ENCODE peak calls at places on chromosomes 4 and X, in ten cellular contexts. D, B, Q, G, S, U, W, Z, O and R are unnamed samples.

GRCh38 chrX:6778547-6779231 is 243.8 kb upstream of the VCX3A start:
- DNase-seq in S (peak), D (no peak), B (no peak), W (no peak), U (no peak), O (no peak), G (no peak), Q (no peak), Z (no peak), R (no peak)

GRCh38 chrX:55127692-55128091 is 38.9 kb downstream of the PAGE2 start:
- DNase-seq in D (no peak), O (peak), U (no peak), S (no peak), B (no peak), W (no peak), G (no peak), Z (no peak), Q (no peak), R (no peak)

GRCh38 chrX:65601530-65602281 is 65.7 kb upstream of the MSN start:
- DNase-seq in U (peak), W (no peak), B (peak), Z (peak), O (peak), D (peak), Q (peak), S (no peak), G (no peak), R (peak)

GRCh38 chrX:31139966-31140365 is 68.1 kb upstream of the FTHL17 start:
- DNase-seq in U (no peak), Q (no peak), Z (peak), G (no peak), W (no peak), S (no peak), O (no peak), D (no peak), B (no peak), R (no peak)

GRCh38 chrX:52341493-52341892 is 27.3 kb upstream of the XAGE2 start:
- DNase-seq in U (no peak), D (no peak), Q (no peak), O (peak), G (no peak), Z (no peak), W (no peak), B (no peak), S (no peak), R (no peak)

GRCh38 chr4:93066746-93067145 is 761.8 kb upstream of the ATOH1 start:
- DNase-seq in U (no peak), D (no peak), B (no peak), S (no peak), O (peak), Q (no peak), G (no peak), W (no peak), Z (peak), R (no peak)

GRCh38 chrX:118855681-118856310 is 32.2 kb downstream of the ZCCHC12 start:
- DNase-seq in Z (no peak), Q (no peak), O (no peak), W (no peak), U (no peak), G (no peak), S (no peak), B (no peak), D (no peak), R (no peak)

GRCh38 chr4:45944000-45944399 is 179.9 kb downstream of the GABRG1 start:
- DNase-seq in G (no peak), Q (no peak), S (no peak), W (no peak), O (no peak), B (no peak), Z (no peak), U (no peak), D (peak), R (no peak)

GRCh38 chrX:24661292-24661691 is 14.1 kb upstream of the PCYT1B start:
- DNase-seq in S (no peak), U (no peak), O (no peak), Z (no peak), B (no peak), G (no peak), Q (no peak), D (no peak), W (no peak), R (no peak)

GRCh38 chr4:125594203-125594602 is 279.4 kb downstream of the FAT4 start:
- DNase-seq in U (no peak), O (no peak), G (no peak), Q (no peak), D (no peak), Z (no peak), B (no peak), W (no peak), S (no peak), R (no peak)

GRCh38 chrX:141652315-141652714 is 46.2 kb downstream of the SPANXD start:
- DNase-seq in B (no peak), Q (no peak), S (no peak), D (no peak), O (no peak), U (no peak), Z (no peak), G (no peak), W (no peak), R (no peak)

GRCh38 chr4:73870260-73870659 is 1.1 kb downstream of the CXCL1 start:
- DNase-seq in Z (no peak), U (no peak), W (no peak), D (no peak), S (no peak), B (no peak), G (peak), Q (no peak), O (peak), R (no peak)

GRCh38 chr4:41727861-41728570 is 20.5 kb downstream of the PHOX2B start:
- DNase-seq in Z (no peak), D (no peak), Q (no peak), G (no peak), S (no peak), B (no peak), W (no peak), O (no peak), U (no peak), R (no peak)

GRCh38 chrX:135740683-135741149 is 27.3 kb downstream of the CT45A3 start:
- DNase-seq in B (no peak), O (no peak), W (no peak), S (no peak), G (peak), Z (no peak), D (peak), U (no peak), Q (peak), R (no peak)

GRCh38 chr4:184328022-184328736 is 110.5 kb upstream of the ENPP6 start:
- DNase-seq in O (no peak), G (no peak), D (peak), S (no peak), W (no peak), U (peak), Z (no peak), B (no peak), Q (no peak), R (peak)

GRCh38 chrX:2928127-2928582 is 984 bp downstream of the ARSD start:
- DNase-seq in O (no peak), U (no peak), Z (peak), S (peak), Q (peak), D (no peak), G (peak), B (peak), W (peak), R (peak)

GRCh38 chr4:102809691-102810090 is 17.7 kb downstream of the UBE2D3 start:
- DNase-seq in G (no peak), U (no peak), Q (no peak), W (no peak), Z (peak), B (no peak), S (no peak), O (peak), D (no peak), R (no peak)

GRCh38 chr4:147339116-147339515 is 141.8 kb upstream of the EDNRA start:
- DNase-seq in O (peak), Q (no peak), S (no peak), B (no peak), Z (peak), W (no peak), U (no peak), D (no peak), G (no peak), R (no peak)

GRCh38 chrX:30530591-30530990 is 47.0 kb downstream of the TASL start:
- DNase-seq in W (no peak), O (peak), G (no peak), Q (no peak), B (no peak), D (no peak), U (no peak), S (no peak), Z (no peak), R (no peak)

GRCh38 chr4:41881931-41882621 is 53.2 kb upstream of the TMEM33 start:
- DNase-seq in S (peak), O (no peak), D (no peak), Q (peak), U (no peak), W (no peak), B (no peak), Z (no peak), G (no peak), R (no peak)

GRCh38 chr4:89162987-89163386 is 51.7 kb downstream of the TIGD2 start:
- DNase-seq in U (no peak), B (no peak), D (no peak), S (no peak), Q (no peak), W (no peak), Z (no peak), O (no peak), G (no peak), R (no peak)

GRCh38 chrX:13939741-13940597 is 89.7 kb downstream of the GEMIN8 start:
- DNase-seq in W (no peak), Q (no peak), Z (no peak), U (no peak), D (no peak), G (no peak), S (no peak), O (no peak), B (no peak), R (no peak)

GRCh38 chr4:92021788-92022187 is 282.0 kb upstream of the GRID2 start:
- DNase-seq in Q (no peak), S (no peak), G (no peak), W (no peak), Z (no peak), U (no peak), B (no peak), O (no peak), D (no peak), R (no peak)

GRCh38 chr4:25860586-25861421 is 2.0 kb downstream of the SEL1L3 start:
- DNase-seq in S (no peak), O (no peak), D (no peak), Z (no peak), G (no peak), U (no peak), W (no peak), Q (no peak), B (no peak), R (no peak)

GRCh38 chr4:159401791-159402380 is 299.0 kb downstream of the RAPGEF2 start:
- DNase-seq in G (no peak), B (no peak), S (no peak), D (no peak), Z (peak), W (no peak), O (peak), Q (no peak), U (no peak), R (no peak)

GRCh38 chr4:111630705-111631104 is 514.5 kb upstream of the FAM241A start:
- DNase-seq in W (no peak), O (peak), Z (peak), Q (no peak), B (no peak), S (no peak), G (no peak), D (no peak), U (no peak), R (no peak)
- TF ChIP-seq CTCF in W (peak), O (peak), Z (no peak), Q (peak), B (no peak), S (peak), G (peak), D (no peak), U (no peak), R (peak)

GRCh38 chr4:141375855-141376254 is 155.2 kb downstream of the ZNF330 start:
- DNase-seq in B (peak), Z (peak), U (no peak), S (no peak), G (peak), D (peak), Q (no peak), O (peak), W (no peak), R (no peak)
- TF ChIP-seq CTCF in B (peak), Z (peak), U (no peak), S (no peak), G (peak), D (no peak), Q (no peak), O (peak), W (no peak), R (peak)

GRCh38 chr4:138196153-138196552 is 46.0 kb downstream of the SLC7A11 start:
- DNase-seq in B (peak), G (no peak), D (no peak), S (no peak), U (no peak), Q (no peak), Z (no peak), W (no peak), O (no peak), R (no peak)

GRCh38 chr4:138200236-138200590 is 41.9 kb downstream of the SLC7A11 start:
- DNase-seq in B (no peak), Q (no peak), D (no peak), W (no peak), U (no peak), S (no peak), O (no peak), Z (no peak), G (no peak), R (no peak)

GRCh38 chr4:138204507-138204906 is 37.6 kb downstream of the SLC7A11 start:
- DNase-seq in D (no peak), S (no peak), G (no peak), U (no peak), B (no peak), Q (no peak), W (no peak), O (no peak), Z (no peak), R (no peak)

GRCh38 chr4:138202686-138203085 is 39.5 kb downstream of the SLC7A11 start:
- DNase-seq in G (no peak), U (no peak), O (no peak), Q (no peak), W (no peak), B (no peak), S (no peak), Z (no peak), D (no peak), R (no peak)

DNA sequence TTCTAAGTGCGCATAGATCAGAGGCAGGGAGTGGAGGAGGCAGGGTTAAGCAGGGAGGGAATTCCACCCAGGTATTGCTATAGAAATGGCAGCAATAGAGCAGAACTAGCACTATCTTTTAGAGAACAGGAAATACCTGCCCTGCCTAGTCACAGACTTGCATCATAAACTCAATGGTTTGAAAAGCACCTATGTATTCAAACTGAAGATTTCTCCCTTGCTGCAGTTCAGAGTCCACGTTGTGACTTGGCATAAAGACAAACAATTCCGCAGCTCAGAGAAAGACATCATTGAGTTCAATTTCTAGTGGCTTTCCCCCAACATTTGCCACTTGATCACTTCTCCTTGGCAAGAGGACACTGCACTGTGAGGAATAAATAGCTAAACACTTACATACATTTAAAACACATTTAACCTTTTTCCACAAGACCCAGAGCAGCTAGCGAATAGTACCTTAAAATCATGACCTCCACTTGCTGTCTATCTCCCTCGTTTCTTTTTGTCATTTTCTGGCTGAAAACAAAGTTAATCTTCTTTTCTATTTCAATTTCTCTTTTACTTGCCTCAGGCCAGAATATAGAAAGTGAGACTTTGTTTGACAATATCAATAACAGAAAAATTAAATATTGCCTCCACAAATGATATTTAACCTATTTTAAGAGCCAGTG is 42.4 kb downstream of the SLC7A11 start:
- DNase-seq in U (no peak), Q (no peak), B (no peak), D (peak), W (no peak), G (no peak), S (no peak), O (no peak), Z (peak), R (no peak)
- TF ChIP-seq CTCF in U (no peak), Q (no peak), B (no peak), D (no peak), W (no peak), G (no peak), S (no peak), O (no peak), Z (no peak), R (no peak)

DNA sequence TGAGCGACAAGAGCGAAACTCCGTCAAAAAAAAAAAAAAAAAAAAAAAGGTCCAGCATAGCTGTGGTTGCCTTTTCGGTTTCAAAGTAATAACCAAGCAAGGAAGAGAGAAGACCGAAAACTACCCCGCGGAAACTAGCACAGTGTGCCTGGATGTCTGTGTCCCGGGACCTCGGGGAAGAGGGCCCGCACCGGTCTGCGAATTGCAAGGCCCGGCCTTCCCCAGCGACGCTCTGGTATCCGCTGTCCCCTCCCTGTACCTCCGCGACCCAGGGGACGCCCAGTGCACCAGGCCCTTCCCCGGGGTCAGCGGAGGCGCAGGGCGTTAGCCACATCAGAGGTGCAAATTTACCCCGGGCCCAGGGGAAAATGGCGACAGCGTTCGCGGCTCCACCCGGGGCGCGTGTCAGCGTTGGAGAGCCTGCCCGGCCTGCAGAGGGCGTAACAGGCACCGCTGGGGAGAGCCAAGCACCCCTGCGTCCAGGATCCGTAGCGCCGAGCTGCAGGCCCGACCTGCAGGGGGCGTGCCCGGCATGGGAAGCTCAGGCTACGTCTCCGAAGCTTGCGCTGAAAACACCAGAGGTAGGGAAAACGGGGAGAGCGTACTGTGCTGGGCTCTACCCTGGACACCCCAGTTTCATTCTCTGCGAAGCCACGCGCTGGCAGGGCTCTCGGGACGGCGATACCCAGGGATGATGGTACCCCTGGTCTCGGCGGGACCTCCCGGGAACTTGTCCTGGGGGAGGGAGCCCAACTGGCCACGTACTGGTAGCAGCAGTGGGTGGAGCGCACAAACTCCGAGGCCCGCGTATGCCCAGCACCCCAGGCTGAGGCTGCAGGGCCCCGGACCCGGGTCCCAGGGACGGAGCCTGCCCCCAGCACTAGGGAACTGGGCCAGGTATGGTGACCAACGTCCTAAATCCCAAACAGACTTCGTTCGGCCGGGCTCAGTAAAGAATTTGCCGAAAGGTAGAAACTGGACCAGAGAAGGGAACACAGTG is 16.2 kb downstream of the NKX6-1 start:
- DNase-seq in O (peak), G (no peak), Z (no peak), S (no peak), D (no peak), W (no peak), Q (peak), U (no peak), B (no peak), R (no peak)
- TF ChIP-seq CTCF in O (peak), G (no peak), Z (peak), S (peak), D (no peak), W (peak), Q (peak), U (no peak), B (peak), R (no peak)

GRCh38 chr4:128056396-128056795 is 4.7 kb upstream of the LARP1B start:
- DNase-seq in Z (no peak), U (no peak), B (no peak), O (no peak), Q (no peak), W (no peak), D (no peak), S (no peak), G (no peak), R (peak)

GRCh38 chr4:128060130-128060619 is 937 bp upstream of the LARP1B start:
- DNase-seq in U (no peak), O (peak), G (no peak), B (no peak), Q (no peak), S (no peak), W (no peak), Z (no peak), D (peak), R (peak)

GRCh38 chr4:128060620-128061565 is at the start of gene LARP1B:
- DNase-seq in B (peak), W (peak), O (peak), Z (peak), S (peak), D (peak), G (peak), U (peak), Q (peak), R (peak)

DNA sequence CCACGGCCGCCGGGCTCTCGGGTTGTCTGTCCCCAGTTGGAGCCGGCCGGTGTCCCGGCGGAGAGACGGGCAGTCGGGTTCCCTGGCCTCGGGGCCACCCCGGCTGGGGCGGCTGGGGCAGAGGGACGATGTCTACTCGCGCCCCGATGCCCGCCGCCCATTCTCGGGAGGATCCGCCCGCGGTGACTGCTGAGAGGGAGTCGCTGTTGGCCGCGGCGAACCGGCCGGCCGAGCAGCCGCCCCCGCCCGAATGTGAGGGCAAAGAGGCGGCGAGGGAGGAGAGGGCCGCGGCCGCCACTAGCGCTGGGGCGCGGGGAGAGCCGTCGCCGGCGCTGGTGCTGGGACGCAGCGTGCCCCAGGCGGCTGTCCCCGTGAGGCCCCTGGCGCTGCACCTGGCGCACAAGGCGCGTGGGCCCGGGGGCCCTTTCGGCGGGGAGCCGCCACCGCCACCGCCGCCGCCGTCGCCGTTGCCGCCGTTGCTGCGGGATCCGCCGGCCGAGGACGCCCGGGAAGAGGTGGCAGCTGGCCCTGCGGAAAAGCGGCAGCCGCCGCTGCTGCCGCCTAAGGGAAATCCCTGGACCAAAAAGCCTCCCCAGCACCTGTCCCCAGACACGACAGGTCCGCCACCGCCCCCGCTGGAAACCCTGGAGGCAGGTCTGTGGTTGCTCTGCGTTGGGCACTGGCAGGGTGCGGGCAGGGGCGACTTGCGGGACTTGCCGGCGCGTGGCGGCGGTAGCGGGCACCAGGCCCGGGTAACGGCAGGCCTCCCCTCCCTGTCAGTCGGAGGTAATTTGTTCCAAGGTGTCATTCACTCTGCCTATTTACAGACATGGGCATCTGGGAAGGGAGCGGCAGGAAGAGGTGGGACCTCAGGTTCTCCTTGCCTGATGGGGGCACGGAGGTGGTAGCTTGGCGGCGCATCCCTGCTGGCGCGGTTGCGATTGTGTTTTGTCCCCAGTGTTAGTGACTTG is 739 bp downstream of the LARP1B start:
- DNase-seq in W (peak), U (peak), D (peak), S (peak), B (peak), O (peak), Z (peak), G (peak), Q (peak), R (peak)
- TF ChIP-seq CTCF in W (peak), U (no peak), D (peak), S (no peak), B (no peak), O (no peak), Z (peak), G (no peak), Q (no peak), R (no peak)

GRCh38 chr4:44448548-44449443 is at the start of gene KCTD8:
- DNase-seq in S (peak), O (peak), U (no peak), G (peak), D (peak), W (peak), Q (peak), Z (peak), B (peak), R (peak)
- TF ChIP-seq CTCF in S (peak), O (peak), U (peak), G (peak), D (peak), W (peak), Q (peak), Z (peak), B (peak), R (peak)